ENCODE peak calls at places on chromosome 5, in five cellular contexts. One of them, this sample, is unnamed. For H3K4me1, the result is how much of the 10 kb centered on the place peaks cover.

GRCh38 chr5:23466401-23466886 is 41.0 kb upstream of the PRDM9 start:
- DNase-seq in stomach: no peak
- DNase-seq in HCT116: no peak
- DNase-seq in spleen: no peak
- DNase-seq in GM23338: no peak
- DNase-seq in this sample: no peak

GRCh38 chr5:33711094-33711670 is 180.6 kb downstream of the ADAMTS12 start:
- DNase-seq in stomach: no peak
- DNase-seq in HCT116: no peak
- DNase-seq in spleen: no peak
- DNase-seq in GM23338: no peak
- DNase-seq in this sample: no peak

GRCh38 chr5:60084226-60084625 is 190.7 kb upstream of the PDE4D start:
- DNase-seq in stomach: no peak
- DNase-seq in HCT116: no peak
- DNase-seq in spleen: no peak
- DNase-seq in GM23338: no peak
- DNase-seq in this sample: peak

GRCh38 chr5:76836585-76836984 is 13.2 kb upstream of the S100Z start:
- DNase-seq in stomach: no peak
- DNase-seq in HCT116: peak
- DNase-seq in spleen: no peak
- DNase-seq in GM23338: no peak
- DNase-seq in this sample: no peak

GRCh38 chr5:134252671-134253070 is 26.8 kb upstream of the PPP2CA start:
- DNase-seq in stomach: no peak
- DNase-seq in HCT116: peak
- DNase-seq in spleen: no peak
- DNase-seq in GM23338: no peak
- DNase-seq in this sample: no peak

GRCh38 chr5:169202969-169203368 is 98.0 kb downstream of the SLIT3 start:
- DNase-seq in stomach: no peak
- DNase-seq in HCT116: no peak
- DNase-seq in spleen: no peak
- DNase-seq in GM23338: no peak
- DNase-seq in this sample: no peak

GRCh38 chr5:126492939-126493338 is 69.7 kb downstream of the GRAMD2B start:
- DNase-seq in stomach: no peak
- DNase-seq in HCT116: no peak
- DNase-seq in spleen: no peak
- DNase-seq in GM23338: peak
- DNase-seq in this sample: no peak

GRCh38 chr5:144072518-144072927 is 97.9 kb downstream of the YIPF5 start:
- DNase-seq in stomach: no peak
- DNase-seq in HCT116: no peak
- DNase-seq in spleen: no peak
- DNase-seq in GM23338: no peak
- DNase-seq in this sample: no peak

GRCh38 chr5:54520438-54520846 is 2.9 kb downstream of the SNX18 start:
- DNase-seq in stomach: peak
- DNase-seq in HCT116: no peak
- DNase-seq in spleen: no peak
- DNase-seq in GM23338: peak
- DNase-seq in this sample: peak

GRCh38 chr5:157484768-157485167 is 24.8 kb downstream of the NIPAL4 start:
- DNase-seq in stomach: no peak
- DNase-seq in HCT116: no peak
- DNase-seq in spleen: no peak
- DNase-seq in GM23338: no peak
- DNase-seq in this sample: peak

GRCh38 chr5:97425511-97425910 is 242.5 kb upstream of the RIOK2 start:
- DNase-seq in stomach: no peak
- DNase-seq in HCT116: no peak
- DNase-seq in spleen: peak
- DNase-seq in GM23338: peak
- DNase-seq in this sample: no peak

GRCh38 chr5:52705720-52706119 is 82.0 kb upstream of the ITGA1 start:
- DNase-seq in stomach: no peak
- DNase-seq in HCT116: no peak
- DNase-seq in spleen: no peak
- DNase-seq in GM23338: no peak
- DNase-seq in this sample: no peak

GRCh38 chr5:135537271-135537670 is 1.5 kb upstream of the NEUROG1 start:
- DNase-seq in stomach: no peak
- DNase-seq in HCT116: no peak
- DNase-seq in spleen: no peak
- DNase-seq in GM23338: no peak
- DNase-seq in this sample: no peak

GRCh38 chr5:1003296-1003937 is 5.2 kb upstream of the NKD2 start:
- DNase-seq in stomach: peak
- DNase-seq in HCT116: peak
- DNase-seq in spleen: peak
- DNase-seq in GM23338: no peak
- DNase-seq in this sample: peak

GRCh38 chr5:168699002-168699401 is 119.8 kb upstream of the PANK3 start:
- DNase-seq in stomach: no peak
- DNase-seq in HCT116: no peak
- DNase-seq in spleen: peak
- DNase-seq in GM23338: no peak
- DNase-seq in this sample: peak

GRCh38 chr5:135973323-135974018 is 18.7 kb upstream of the LECT2 start:
- DNase-seq in stomach: no peak
- DNase-seq in HCT116: no peak
- DNase-seq in spleen: no peak
- DNase-seq in GM23338: no peak
- DNase-seq in this sample: no peak

GRCh38 chr5:89388872-89389271 is 505.9 kb upstream of the MEF2C start:
- DNase-seq in stomach: no peak
- DNase-seq in HCT116: no peak
- DNase-seq in spleen: no peak
- DNase-seq in GM23338: no peak
- DNase-seq in this sample: no peak

GRCh38 chr5:80712914-80713313 is 58.1 kb upstream of the DHFR start:
- DNase-seq in stomach: no peak
- DNase-seq in HCT116: no peak
- DNase-seq in spleen: no peak
- DNase-seq in GM23338: no peak
- DNase-seq in this sample: no peak

GRCh38 chr5:62143268-62144229 is 162.5 kb upstream of the KIF2A start:
- DNase-seq in stomach: no peak
- DNase-seq in HCT116: peak
- DNase-seq in spleen: no peak
- DNase-seq in GM23338: peak
- DNase-seq in this sample: no peak

GRCh38 chr5:156526081-156527017 is 199.4 kb downstream of the SGCD start:
- DNase-seq in stomach: no peak
- DNase-seq in HCT116: no peak
- DNase-seq in spleen: no peak
- DNase-seq in GM23338: no peak
- DNase-seq in this sample: no peak

GRCh38 chr5:90279091-90279490 is 130.5 kb downstream of the CETN3 start:
- DNase-seq in stomach: no peak
- DNase-seq in HCT116: no peak
- DNase-seq in spleen: no peak
- DNase-seq in GM23338: no peak
- DNase-seq in this sample: no peak

GRCh38 chr5:58871648-58872242 is 288.9 kb downstream of the RAB3C start:
- DNase-seq in stomach: no peak
- DNase-seq in HCT116: peak
- DNase-seq in spleen: no peak
- DNase-seq in GM23338: peak
- DNase-seq in this sample: no peak

GRCh38 chr5:157965040-157965439 is 106.1 kb upstream of the CLINT1 start:
- DNase-seq in stomach: no peak
- DNase-seq in HCT116: no peak
- DNase-seq in spleen: no peak
- DNase-seq in GM23338: peak
- DNase-seq in this sample: no peak

GRCh38 chr5:146521403-146522106 is 5.6 kb upstream of the GPR151 start:
- DNase-seq in stomach: no peak
- DNase-seq in HCT116: no peak
- DNase-seq in spleen: no peak
- DNase-seq in GM23338: no peak
- DNase-seq in this sample: no peak

GRCh38 chr5:130452744-130453143 is 548.5 kb downstream of the CHSY3 start:
- DNase-seq in stomach: no peak
- DNase-seq in HCT116: no peak
- DNase-seq in spleen: no peak
- DNase-seq in GM23338: no peak
- DNase-seq in this sample: no peak

GRCh38 chr5:80254767-80255424 is 952 bp downstream of the SERINC5 start:
- DNase-seq in stomach: peak
- DNase-seq in HCT116: no peak
- DNase-seq in spleen: no peak
- DNase-seq in GM23338: no peak
- DNase-seq in this sample: no peak

GRCh38 chr5:170818222-170818621 is 34.7 kb downstream of the GABRP start:
- DNase-seq in stomach: no peak
- DNase-seq in HCT116: no peak
- DNase-seq in spleen: no peak
- DNase-seq in GM23338: no peak
- DNase-seq in this sample: no peak

GRCh38 chr5:165202144-165202910 is 1696.9 kb downstream of the MAT2B start:
- DNase-seq in stomach: no peak
- DNase-seq in HCT116: no peak
- DNase-seq in spleen: no peak
- DNase-seq in GM23338: no peak
- DNase-seq in this sample: no peak

GRCh38 chr5:124515494-124516222 is 230.8 kb downstream of the ZNF608 start:
- DNase-seq in stomach: no peak
- DNase-seq in HCT116: no peak
- DNase-seq in spleen: no peak
- DNase-seq in GM23338: no peak
- DNase-seq in this sample: no peak

GRCh38 chr5:28217695-28218094 is 1179.3 kb upstream of the CDH9 start:
- DNase-seq in stomach: no peak
- DNase-seq in HCT116: no peak
- DNase-seq in spleen: no peak
- DNase-seq in GM23338: no peak
- DNase-seq in this sample: no peak

GRCh38 chr5:64653776-64654175 is 36.5 kb upstream of the SHISAL2B start:
- DNase-seq in stomach: no peak
- DNase-seq in HCT116: no peak
- DNase-seq in spleen: no peak
- DNase-seq in GM23338: no peak
- DNase-seq in this sample: no peak

GRCh38 chr5:129460951-129461815 is 1.1 kb downstream of the ADAMTS19 start:
- DNase-seq in stomach: peak
- DNase-seq in HCT116: no peak
- DNase-seq in spleen: peak
- DNase-seq in GM23338: peak
- DNase-seq in this sample: peak

GRCh38 chr5:148687427-148687826 is 33.1 kb upstream of the HTR4 start:
- DNase-seq in stomach: no peak
- DNase-seq in HCT116: peak
- DNase-seq in spleen: no peak
- DNase-seq in GM23338: peak
- DNase-seq in this sample: no peak

GRCh38 chr5:136062563-136063274 is 33.9 kb downstream of the TGFBI start:
- DNase-seq in stomach: no peak
- DNase-seq in HCT116: peak
- DNase-seq in spleen: no peak
- DNase-seq in GM23338: peak
- DNase-seq in this sample: no peak

GRCh38 chr5:136129445-136129844 is 3.2 kb upstream of the SMAD5 start:
- DNase-seq in stomach: no peak
- DNase-seq in HCT116: no peak
- DNase-seq in spleen: no peak
- DNase-seq in GM23338: no peak
- DNase-seq in this sample: no peak

GRCh38 chr5:119290161-119290569 is 65.7 kb upstream of the TNFAIP8 start:
- DNase-seq in stomach: no peak
- DNase-seq in HCT116: no peak
- DNase-seq in spleen: no peak
- DNase-seq in GM23338: no peak
- DNase-seq in this sample: no peak
- H3K4me1 ChIP-seq in stomach: half or more
- H3K4me1 ChIP-seq in HCT116: under half
- H3K4me1 ChIP-seq in spleen: half or more
- H3K4me1 ChIP-seq in GM23338: under half
- H3K4me1 ChIP-seq in this sample: under half

DNA sequence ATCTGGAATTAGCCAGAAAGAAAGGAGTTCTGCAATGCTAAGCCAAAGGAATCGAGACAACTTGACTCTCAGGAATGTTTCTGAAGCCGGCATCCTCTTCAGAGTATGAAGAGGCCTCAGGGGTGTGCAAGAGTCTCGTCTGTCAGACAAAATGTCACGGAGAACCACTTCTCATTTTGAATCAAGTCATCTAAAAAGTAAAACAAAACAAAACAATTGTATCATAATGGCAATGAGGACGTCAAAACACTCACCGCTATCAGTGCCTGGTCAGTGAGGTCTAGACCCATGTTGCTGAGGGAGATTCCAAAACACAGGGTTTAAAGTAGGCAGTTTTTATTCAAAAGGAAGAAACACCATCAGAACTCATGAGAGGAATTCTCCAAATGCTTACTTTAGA is 89.6 kb upstream of the MAP3K1 start:
- DNase-seq in stomach: no peak
- DNase-seq in HCT116: no peak
- DNase-seq in spleen: no peak
- DNase-seq in GM23338: no peak
- DNase-seq in this sample: no peak
- TF ChIP-seq POLR2AphosphoS5 in stomach: no peak
- TF ChIP-seq POLR2AphosphoS5 in HCT116: no peak
- TF ChIP-seq POLR2AphosphoS5 in spleen: no peak
- TF ChIP-seq POLR2AphosphoS5 in GM23338: no peak
- TF ChIP-seq POLR2AphosphoS5 in this sample: no peak

GRCh38 chr5:160253441-160253840 is 24.1 kb downstream of the FABP6 start:
- DNase-seq in stomach: no peak
- DNase-seq in HCT116: no peak
- DNase-seq in spleen: no peak
- DNase-seq in GM23338: no peak
- DNase-seq in this sample: peak
- H3K27ac ChIP-seq in stomach: no peak
- H3K27ac ChIP-seq in HCT116: no peak
- H3K27ac ChIP-seq in spleen: no peak
- H3K27ac ChIP-seq in GM23338: no peak
- H3K27ac ChIP-seq in this sample: no peak

GRCh38 chr5:119366537-119366874 is 10.7 kb downstream of the TNFAIP8 start:
- DNase-seq in stomach: no peak
- DNase-seq in HCT116: no peak
- DNase-seq in spleen: no peak
- DNase-seq in GM23338: no peak
- DNase-seq in this sample: no peak

GRCh38 chr5:119367502-119368237 is 11.9 kb downstream of the TNFAIP8 start:
- DNase-seq in stomach: no peak
- DNase-seq in HCT116: no peak
- DNase-seq in spleen: no peak
- DNase-seq in GM23338: no peak
- DNase-seq in this sample: no peak

GRCh38 chr5:119370521-119370920 is 14.7 kb downstream of the TNFAIP8 start:
- DNase-seq in stomach: no peak
- DNase-seq in HCT116: no peak
- DNase-seq in spleen: no peak
- DNase-seq in GM23338: no peak
- DNase-seq in this sample: no peak

GRCh38 chr5:119365847-119366536 is 10.2 kb downstream of the TNFAIP8 start:
- DNase-seq in stomach: no peak
- DNase-seq in HCT116: no peak
- DNase-seq in spleen: no peak
- DNase-seq in GM23338: no peak
- DNase-seq in this sample: no peak

GRCh38 chr5:119368238-119368630 is 12.4 kb downstream of the TNFAIP8 start:
- DNase-seq in stomach: no peak
- DNase-seq in HCT116: no peak
- DNase-seq in spleen: no peak
- DNase-seq in GM23338: no peak
- DNase-seq in this sample: no peak
- H3K4me1 ChIP-seq in stomach: half or more
- H3K4me1 ChIP-seq in HCT116: under half
- H3K4me1 ChIP-seq in spleen: half or more
- H3K4me1 ChIP-seq in GM23338: under half
- H3K4me1 ChIP-seq in this sample: under half